ENCODE peak calls at places on chromosome 4, in six cellular contexts. J is Calu3, Z is cardiac muscle cell, M is IMR-90, R is NB4, U is OCI-LY7. V is an unnamed sample.

GRCh38 chr4:2220016-2220620 is 21.8 kb downstream of the HAUS3 start:
- DNase-seq in U (peak; percentile 77), J (peak; percentile 67), M (peak; percentile 68), Z (peak; percentile 80), R (peak; percentile 84), V (peak; percentile 54)

GRCh38 chr4:99966692-99967091 is 16.6 kb upstream of the H2AZ1 start:
- DNase-seq in U (no peak), M (peak; percentile 71), R (no peak), Z (no peak), J (no peak), V (no peak)

GRCh38 chr4:8777320-8778196 is 94.1 kb downstream of the HMX1 start:
- DNase-seq in J (no peak), U (no peak), R (no peak), M (no peak), Z (no peak), V (no peak)

GRCh38 chr4:176383273-176384077 is 63.7 kb downstream of the SPCS3 start:
- DNase-seq in J (no peak), M (peak; percentile 81), Z (peak; percentile 27), U (no peak), R (no peak), V (no peak)

GRCh38 chr4:180134116-180134866 is 2108.9 kb upstream of the TENM3 start:
- DNase-seq in Z (no peak), R (peak; percentile 31), M (no peak), U (no peak), J (peak; percentile 3), V (no peak)

GRCh38 chr4:10353110-10353509 is 104.1 kb downstream of the ZNF518B start:
- DNase-seq in R (no peak), Z (no peak), J (no peak), M (no peak), U (no peak), V (no peak)

GRCh38 chr4:118589471-118590055 is 95.6 kb upstream of the METTL14 start:
- DNase-seq in Z (no peak), U (no peak), J (no peak), R (peak; percentile 58), M (no peak), V (no peak)

GRCh38 chr4:20422398-20422797 is 170.7 kb downstream of the SLIT2 start:
- DNase-seq in M (peak; percentile 52), J (peak; percentile 65), Z (peak; percentile 76), R (peak; percentile 66), U (peak; percentile 55), V (peak; percentile 48)

GRCh38 chr4:109266891-109267290 is 35.6 kb downstream of the COL25A1 start:
- DNase-seq in U (no peak), R (no peak), Z (no peak), J (no peak), M (no peak), V (no peak)

GRCh38 chr4:109472343-109472761 is 38.7 kb downstream of the SEC24B start:
- DNase-seq in Z (peak; percentile 69), J (no peak), M (peak; percentile 84), R (peak; percentile 51), U (no peak), V (no peak)

GRCh38 chr4:89800527-89801103 is 36.3 kb downstream of the SNCA start:
- DNase-seq in M (peak; percentile 5), U (no peak), R (no peak), J (peak; percentile 14), Z (peak; percentile 62), V (no peak)

GRCh38 chr4:38563703-38564490 is 100.1 kb upstream of the KLF3 start:
- DNase-seq in M (peak; percentile 33), J (no peak), R (no peak), Z (no peak), U (no peak), V (no peak)

GRCh38 chr4:144948009-144948408 is 150.0 kb downstream of the ANAPC10 start:
- DNase-seq in J (peak; percentile 2), M (no peak), Z (peak; percentile 31), R (no peak), U (no peak), V (no peak)

GRCh38 chr4:1077711-1078477 is 35.5 kb downstream of the RNF212 start:
- DNase-seq in U (no peak), Z (no peak), M (no peak), R (no peak), J (no peak), V (no peak)

GRCh38 chr4:100823066-100823992 is 305.5 kb upstream of the EMCN start:
- DNase-seq in R (no peak), J (no peak), U (no peak), M (no peak), Z (no peak), V (no peak)

GRCh38 chr4:4259484-4260100 is 11.6 kb upstream of the TMEM128 start:
- DNase-seq in R (no peak), M (no peak), U (no peak), J (no peak), Z (no peak), V (peak; percentile 25)

GRCh38 chr4:25984796-25985195 is 70.8 kb downstream of the SMIM20 start:
- DNase-seq in U (no peak), R (no peak), Z (no peak), M (no peak), J (no peak), V (no peak)

GRCh38 chr4:133467290-133467947 is 318.3 kb downstream of the PCDH10 start:
- DNase-seq in Z (no peak), U (no peak), R (no peak), J (no peak), M (no peak), V (no peak)

GRCh38 chr4:95263391-95263790 is 285.4 kb downstream of the UNC5C start:
- DNase-seq in R (no peak), Z (no peak), U (no peak), J (no peak), M (peak; percentile 6), V (no peak)

GRCh38 chr4:47774078-47774477 is 63.8 kb downstream of the CORIN start:
- DNase-seq in U (no peak), R (no peak), J (no peak), Z (no peak), M (no peak), V (no peak)

GRCh38 chr4:61200991-61201526 is 933 bp downstream of the ADGRL3 start:
- DNase-seq in Z (peak; percentile 52), U (no peak), M (no peak), R (no peak), J (peak; percentile 12), V (no peak)

GRCh38 chr4:182826391-182826790 is 90.8 kb downstream of the DCTD start:
- DNase-seq in U (peak; percentile 12), R (no peak), M (no peak), J (no peak), Z (no peak), V (no peak)

GRCh38 chr4:172709376-172709775 is 459.2 kb upstream of the GALNT7 start:
- DNase-seq in J (no peak), Z (no peak), R (no peak), U (no peak), M (no peak), V (no peak)

DNA sequence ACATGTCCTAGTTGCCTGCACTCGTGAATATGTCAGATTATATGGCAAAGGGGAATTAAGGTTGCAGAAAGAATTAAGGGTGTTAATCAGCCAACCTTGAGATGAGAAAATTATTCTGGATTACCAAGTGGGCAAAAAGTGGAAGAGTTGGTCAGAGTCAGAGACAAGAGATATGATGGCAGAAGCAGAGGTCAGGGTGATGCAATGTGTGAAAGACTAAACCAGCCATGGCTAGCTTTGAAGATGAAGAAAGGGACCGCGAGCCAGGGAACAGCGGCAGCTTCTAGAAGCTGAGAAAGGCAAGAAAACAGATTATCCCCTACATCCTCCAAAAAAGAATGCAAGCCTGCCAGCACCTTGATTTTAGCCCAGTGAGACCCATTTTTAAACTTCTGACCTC is 385.6 kb downstream of the HNRNPD start:
- DNase-seq in J (no peak), U (no peak), R (no peak), M (no peak), Z (no peak), V (no peak)
- TF ChIP-seq CTCF in J (no peak), U (no peak), R (no peak), M (no peak), Z (no peak), V (no peak)

GRCh38 chr4:128608006-128608405 is 201.5 kb upstream of the JADE1 start:
- DNase-seq in R (no peak), M (no peak), J (no peak), U (no peak), Z (no peak), V (no peak)
- TF ChIP-seq CTCF in R (no peak), M (no peak), J (no peak), U (no peak), Z (no peak), V (no peak)

GRCh38 chr4:114132830-114133229 is 153.4 kb upstream of the ARSJ start:
- DNase-seq in M (no peak), U (peak; percentile 4), R (peak; percentile 28), J (no peak), Z (peak; percentile 10), V (no peak)
- TF ChIP-seq CTCF in M (peak; percentile 19), U (peak; percentile 58), R (peak; percentile 23), J (no peak), Z (peak; percentile 31), V (peak; percentile 46)

GRCh38 chr4:40829586-40829985 is 79.8 kb downstream of the NSUN7 start:
- DNase-seq in U (no peak), M (no peak), Z (no peak), R (peak; percentile 77), J (no peak), V (no peak)

GRCh38 chr4:40826821-40827220 is 77.1 kb downstream of the NSUN7 start:
- DNase-seq in M (no peak), U (no peak), Z (no peak), R (no peak), J (no peak), V (no peak)

GRCh38 chr4:40827774-40828173 is 78.0 kb downstream of the NSUN7 start:
- DNase-seq in R (no peak), U (no peak), M (peak; percentile 6), Z (no peak), J (no peak), V (no peak)

GRCh38 chr4:40831462-40831861 is 81.7 kb downstream of the NSUN7 start:
- DNase-seq in J (no peak), U (no peak), R (no peak), M (no peak), Z (no peak), V (no peak)

GRCh38 chr4:40828661-40829060 is 78.9 kb downstream of the NSUN7 start:
- DNase-seq in M (no peak), J (no peak), R (no peak), U (no peak), Z (no peak), V (no peak)
- TF ChIP-seq CTCF in M (no peak), J (no peak), R (no peak), U (no peak), Z (no peak), V (no peak)

GRCh38 chr4:102826890-102827673 is at the start of gene UBE2D3:
- DNase-seq in Z (peak; percentile 99), M (peak; percentile 97), R (peak; percentile 97), J (peak; percentile 93), U (peak; percentile 93), V (peak; percentile 91)
- TF ChIP-seq CTCF in Z (peak; percentile 25), M (peak; percentile 14), R (peak; percentile 3), J (no peak), U (peak; percentile 32), V (no peak)